ENCODE peak calls at places on chromosome 7, in seven cellular contexts. Z is EL; U is Caco-2; J is activated naive CD8-positive, alpha-beta T cell treated with anti-CD3 and anti-CD28 coated beads, Interleukin-2, amount 50 U/mL, for 24 hours; P is astrocyte of the spinal cord; L is naive thymus-derived CD8-positive, alpha-beta T cell; H is HepG2. A is an unnamed sample.

GRCh38 chr7:31074403-31074802 is 22.3 kb downstream of the ADCYAP1R1 start:
- DNase-seq in H (no peak), P (no peak), L (no peak), U (peak), Z (no peak), J (no peak), A (no peak)

GRCh38 chr7:25187932-25188331 is 40.4 kb downstream of the NPVF start:
- DNase-seq in J (no peak), H (peak), P (no peak), Z (no peak), U (no peak), L (no peak), A (peak)

GRCh38 chr7:34991938-34992840 is 45.1 kb downstream of the DPY19L1 start:
- DNase-seq in U (no peak), J (peak), P (peak), Z (peak), L (no peak), H (no peak), A (no peak)

GRCh38 chr7:41222704-41223103 is 480.2 kb downstream of the INHBA start:
- DNase-seq in P (peak), J (no peak), L (no peak), H (no peak), Z (peak), U (no peak), A (peak)

GRCh38 chr7:30647589-30647988 is 34.7 kb downstream of the CRHR2 start:
- DNase-seq in H (no peak), L (no peak), Z (no peak), P (no peak), J (no peak), U (no peak), A (peak)

GRCh38 chr7:6385909-6386560 is 61.7 kb downstream of the DAGLB start:
- DNase-seq in H (no peak), U (no peak), J (no peak), L (no peak), Z (no peak), P (no peak), A (no peak)

GRCh38 chr7:137135654-137136350 is 207.7 kb downstream of the PTN start:
- DNase-seq in L (no peak), Z (peak), H (no peak), P (peak), J (no peak), U (no peak), A (peak)

GRCh38 chr7:50595538-50596102 is 30.4 kb upstream of the DDC start:
- DNase-seq in J (no peak), Z (peak), P (peak), H (peak), L (no peak), U (peak), A (peak)

GRCh38 chr7:101185258-101185839 is 5.3 kb upstream of the NAT16 start:
- DNase-seq in Z (peak), U (no peak), J (no peak), L (no peak), H (peak), P (peak), A (peak)

GRCh38 chr7:128167791-128168666 is 73.0 kb upstream of the LEP start:
- DNase-seq in Z (no peak), J (no peak), L (no peak), H (no peak), U (no peak), P (no peak), A (no peak)

GRCh38 chr7:139619367-139619657 is 95.8 kb downstream of the CLEC2L start:
- DNase-seq in U (no peak), P (peak), J (no peak), H (no peak), Z (peak), L (no peak), A (peak)

GRCh38 chr7:28815369-28815927 is 142.7 kb downstream of the TRIL start:
- DNase-seq in H (no peak), P (no peak), L (no peak), U (no peak), J (no peak), Z (no peak), A (no peak)

GRCh38 chr7:93717217-93717900 is 142.8 kb upstream of the CALCR start:
- DNase-seq in J (no peak), Z (no peak), U (no peak), L (no peak), P (peak), H (no peak), A (peak)

GRCh38 chr7:12564996-12565764 is 5.3 kb upstream of the SCIN start:
- DNase-seq in H (no peak), P (no peak), J (no peak), U (no peak), L (no peak), Z (no peak), A (no peak)

GRCh38 chr7:25759748-25760147 is 392.2 kb upstream of the NFE2L3 start:
- DNase-seq in Z (no peak), J (no peak), U (no peak), H (no peak), P (no peak), L (no peak), A (no peak)

GRCh38 chr7:76257973-76258372 is 44.5 kb upstream of the HSPB1 start:
- DNase-seq in U (no peak), Z (no peak), P (no peak), H (peak), L (no peak), J (no peak), A (no peak)

GRCh38 chr7:106009511-106010226 is 46.6 kb downstream of the CDHR3 start:
- DNase-seq in U (peak), Z (peak), P (peak), L (peak), H (no peak), J (peak), A (peak)

GRCh38 chr7:128740996-128741395 is 1.8 kb downstream of the CALU start:
- DNase-seq in L (no peak), U (no peak), P (peak), J (no peak), H (no peak), Z (peak), A (peak)

GRCh38 chr7:108129018-108129965 is 869 bp downstream of the LAMB4 start:
- DNase-seq in Z (no peak), H (no peak), J (no peak), L (no peak), U (no peak), P (no peak), A (no peak)

GRCh38 chr7:18995270-18995671 is 122.2 kb downstream of the TWIST1 start:
- DNase-seq in Z (no peak), P (no peak), L (no peak), H (no peak), U (no peak), J (no peak), A (no peak)

GRCh38 chr7:110539216-110539615 is 551.7 kb upstream of the LRRN3 start:
- DNase-seq in U (no peak), P (no peak), J (no peak), H (no peak), L (no peak), Z (peak), A (no peak)

GRCh38 chr7:31126976-31127375 is 74.9 kb downstream of the ADCYAP1R1 start:
- DNase-seq in U (no peak), P (peak), H (no peak), J (no peak), L (no peak), Z (no peak), A (no peak)

GRCh38 chr7:101903505-101903849 is 86.1 kb downstream of the CUX1 start:
- DNase-seq in L (no peak), Z (no peak), P (no peak), U (no peak), H (no peak), J (no peak), A (no peak)

GRCh38 chr7:98745722-98746318 is 124.0 kb downstream of the TMEM130 start:
- DNase-seq in H (peak), U (peak), J (peak), Z (peak), L (peak), P (peak), A (peak)

GRCh38 chr7:5595545-5596045 is 172.0 kb upstream of the TNRC18 start:
- DNase-seq in U (no peak), H (no peak), J (no peak), L (no peak), Z (peak), P (no peak), A (no peak)

GRCh38 chr7:94223375-94224084 is 171.2 kb upstream of the COL1A2 start:
- DNase-seq in Z (peak), U (peak), L (no peak), P (peak), H (no peak), J (no peak), A (peak)

GRCh38 chr7:149772236-149772820 is 1.1 kb downstream of the ZNF467 start:
- DNase-seq in U (no peak), L (no peak), Z (no peak), H (no peak), P (no peak), J (peak), A (no peak)

A was measured in myocyte.